ENCODE peak calls at places on chromosome 22, in nine cellular contexts. One of them, this sample, is unnamed.

GRCh38 chr22:44445731-44446130 is 52.3 kb downstream of the RTL6 start:
- DNase-seq in heart left ventricle: peak
- DNase-seq in fibroblast of pulmonary artery: no peak
- DNase-seq in CD4-positive, alpha-beta T cell: no peak
- DNase-seq in endothelial cell: no peak
- DNase-seq in keratinocyte: no peak
- DNase-seq in brain microvascular endothelial cell: no peak
- DNase-seq in mammary epithelial cell: no peak
- DNase-seq in AG04449: no peak
- DNase-seq in this sample: no peak

GRCh38 chr22:22711532-22711913 is 67.1 kb downstream of the GGTLC2 start:
- DNase-seq in heart left ventricle: no peak
- DNase-seq in fibroblast of pulmonary artery: no peak
- DNase-seq in CD4-positive, alpha-beta T cell: no peak
- DNase-seq in endothelial cell: no peak
- DNase-seq in keratinocyte: no peak
- DNase-seq in brain microvascular endothelial cell: no peak
- DNase-seq in mammary epithelial cell: no peak
- DNase-seq in AG04449: no peak
- DNase-seq in this sample: no peak

GRCh38 chr22:48554893-48555552 is 1272.7 kb downstream of the BRD1 start:
- DNase-seq in heart left ventricle: peak
- DNase-seq in fibroblast of pulmonary artery: no peak
- DNase-seq in CD4-positive, alpha-beta T cell: no peak
- DNase-seq in endothelial cell: peak
- DNase-seq in keratinocyte: no peak
- DNase-seq in brain microvascular endothelial cell: no peak
- DNase-seq in mammary epithelial cell: no peak
- DNase-seq in AG04449: no peak
- DNase-seq in this sample: no peak

GRCh38 chr22:23058063-23058462 is 12.3 kb upstream of the GNAZ start:
- DNase-seq in heart left ventricle: no peak
- DNase-seq in fibroblast of pulmonary artery: no peak
- DNase-seq in CD4-positive, alpha-beta T cell: no peak
- DNase-seq in endothelial cell: no peak
- DNase-seq in keratinocyte: no peak
- DNase-seq in brain microvascular endothelial cell: no peak
- DNase-seq in mammary epithelial cell: no peak
- DNase-seq in AG04449: no peak
- DNase-seq in this sample: peak

GRCh38 chr22:19571995-19572394 is 47.8 kb upstream of the CLDN5 start:
- DNase-seq in heart left ventricle: no peak
- DNase-seq in fibroblast of pulmonary artery: peak
- DNase-seq in CD4-positive, alpha-beta T cell: no peak
- DNase-seq in endothelial cell: no peak
- DNase-seq in keratinocyte: no peak
- DNase-seq in brain microvascular endothelial cell: no peak
- DNase-seq in mammary epithelial cell: peak
- DNase-seq in AG04449: no peak
- DNase-seq in this sample: no peak

GRCh38 chr22:19056951-19057401 is 65.2 kb downstream of the DGCR2 start:
- DNase-seq in heart left ventricle: peak
- DNase-seq in fibroblast of pulmonary artery: no peak
- DNase-seq in CD4-positive, alpha-beta T cell: no peak
- DNase-seq in endothelial cell: no peak
- DNase-seq in keratinocyte: no peak
- DNase-seq in brain microvascular endothelial cell: no peak
- DNase-seq in mammary epithelial cell: no peak
- DNase-seq in AG04449: no peak
- DNase-seq in this sample: no peak

GRCh38 chr22:29727248-29727551 is 7.4 kb downstream of the CABP7 start:
- DNase-seq in heart left ventricle: no peak
- DNase-seq in fibroblast of pulmonary artery: peak
- DNase-seq in CD4-positive, alpha-beta T cell: no peak
- DNase-seq in endothelial cell: peak
- DNase-seq in keratinocyte: no peak
- DNase-seq in brain microvascular endothelial cell: no peak
- DNase-seq in mammary epithelial cell: no peak
- DNase-seq in AG04449: no peak
- DNase-seq in this sample: no peak

GRCh38 chr22:44755000-44755399 is 2.6 kb downstream of the ARHGAP8 start:
- DNase-seq in heart left ventricle: no peak
- DNase-seq in fibroblast of pulmonary artery: no peak
- DNase-seq in CD4-positive, alpha-beta T cell: no peak
- DNase-seq in endothelial cell: no peak
- DNase-seq in keratinocyte: no peak
- DNase-seq in brain microvascular endothelial cell: no peak
- DNase-seq in mammary epithelial cell: no peak
- DNase-seq in AG04449: no peak
- DNase-seq in this sample: no peak

GRCh38 chr22:44486538-44486937 is 11.5 kb downstream of the RTL6 start:
- DNase-seq in heart left ventricle: no peak
- DNase-seq in fibroblast of pulmonary artery: no peak
- DNase-seq in CD4-positive, alpha-beta T cell: no peak
- DNase-seq in endothelial cell: no peak
- DNase-seq in keratinocyte: no peak
- DNase-seq in brain microvascular endothelial cell: peak
- DNase-seq in mammary epithelial cell: no peak
- DNase-seq in AG04449: no peak
- DNase-seq in this sample: no peak

GRCh38 chr22:19522190-19522880 is 1.9 kb downstream of the CLDN5 start:
- DNase-seq in heart left ventricle: peak
- DNase-seq in fibroblast of pulmonary artery: no peak
- DNase-seq in CD4-positive, alpha-beta T cell: no peak
- DNase-seq in endothelial cell: no peak
- DNase-seq in keratinocyte: no peak
- DNase-seq in brain microvascular endothelial cell: no peak
- DNase-seq in mammary epithelial cell: no peak
- DNase-seq in AG04449: no peak
- DNase-seq in this sample: peak

GRCh38 chr22:26800858-26801257 is 143.5 kb downstream of the MIAT start:
- DNase-seq in heart left ventricle: no peak
- DNase-seq in fibroblast of pulmonary artery: no peak
- DNase-seq in CD4-positive, alpha-beta T cell: no peak
- DNase-seq in endothelial cell: no peak
- DNase-seq in keratinocyte: no peak
- DNase-seq in brain microvascular endothelial cell: peak
- DNase-seq in mammary epithelial cell: no peak
- DNase-seq in AG04449: no peak
- DNase-seq in this sample: no peak

GRCh38 chr22:49353185-49353584 is 474.5 kb downstream of the BRD1 start:
- DNase-seq in heart left ventricle: no peak
- DNase-seq in fibroblast of pulmonary artery: no peak
- DNase-seq in CD4-positive, alpha-beta T cell: no peak
- DNase-seq in endothelial cell: no peak
- DNase-seq in keratinocyte: no peak
- DNase-seq in brain microvascular endothelial cell: no peak
- DNase-seq in mammary epithelial cell: no peak
- DNase-seq in AG04449: no peak
- DNase-seq in this sample: peak

GRCh38 chr22:44090571-44090905 is 66.4 kb downstream of the PARVB start:
- DNase-seq in heart left ventricle: peak
- DNase-seq in fibroblast of pulmonary artery: no peak
- DNase-seq in CD4-positive, alpha-beta T cell: no peak
- DNase-seq in endothelial cell: no peak
- DNase-seq in keratinocyte: no peak
- DNase-seq in brain microvascular endothelial cell: no peak
- DNase-seq in mammary epithelial cell: no peak
- DNase-seq in AG04449: no peak
- DNase-seq in this sample: peak

GRCh38 chr22:26674211-26675190 is 17.1 kb downstream of the MIAT start:
- DNase-seq in heart left ventricle: no peak
- DNase-seq in fibroblast of pulmonary artery: no peak
- DNase-seq in CD4-positive, alpha-beta T cell: peak
- DNase-seq in endothelial cell: no peak
- DNase-seq in keratinocyte: no peak
- DNase-seq in brain microvascular endothelial cell: no peak
- DNase-seq in mammary epithelial cell: peak
- DNase-seq in AG04449: no peak
- DNase-seq in this sample: no peak

GRCh38 chr22:36367066-36367465 is 20.7 kb downstream of the MYH9 start:
- DNase-seq in heart left ventricle: no peak
- DNase-seq in fibroblast of pulmonary artery: no peak
- DNase-seq in CD4-positive, alpha-beta T cell: no peak
- DNase-seq in endothelial cell: no peak
- DNase-seq in keratinocyte: no peak
- DNase-seq in brain microvascular endothelial cell: no peak
- DNase-seq in mammary epithelial cell: no peak
- DNase-seq in AG04449: no peak
- DNase-seq in this sample: no peak

GRCh38 chr22:37659066-37659896 is 758 bp downstream of the PDXP start:
- DNase-seq in heart left ventricle: no peak
- DNase-seq in fibroblast of pulmonary artery: no peak
- DNase-seq in CD4-positive, alpha-beta T cell: no peak
- DNase-seq in endothelial cell: no peak
- DNase-seq in keratinocyte: no peak
- DNase-seq in brain microvascular endothelial cell: no peak
- DNase-seq in mammary epithelial cell: no peak
- DNase-seq in AG04449: no peak
- DNase-seq in this sample: no peak

GRCh38 chr22:37660709-37661045 is 2.2 kb downstream of the PDXP start:
- DNase-seq in heart left ventricle: no peak
- DNase-seq in fibroblast of pulmonary artery: no peak
- DNase-seq in CD4-positive, alpha-beta T cell: no peak
- DNase-seq in endothelial cell: no peak
- DNase-seq in keratinocyte: no peak
- DNase-seq in brain microvascular endothelial cell: no peak
- DNase-seq in mammary epithelial cell: no peak
- DNase-seq in AG04449: no peak
- DNase-seq in this sample: no peak

GRCh38 chr22:37659897-37660708 is 1.6 kb downstream of the PDXP start:
- DNase-seq in heart left ventricle: no peak
- DNase-seq in fibroblast of pulmonary artery: no peak
- DNase-seq in CD4-positive, alpha-beta T cell: no peak
- DNase-seq in endothelial cell: no peak
- DNase-seq in keratinocyte: no peak
- DNase-seq in brain microvascular endothelial cell: no peak
- DNase-seq in mammary epithelial cell: no peak
- DNase-seq in AG04449: no peak
- DNase-seq in this sample: no peak

GRCh38 chr22:37662039-37662438 is 3.5 kb downstream of the PDXP start:
- DNase-seq in heart left ventricle: no peak
- DNase-seq in fibroblast of pulmonary artery: no peak
- DNase-seq in CD4-positive, alpha-beta T cell: no peak
- DNase-seq in endothelial cell: no peak
- DNase-seq in keratinocyte: no peak
- DNase-seq in brain microvascular endothelial cell: no peak
- DNase-seq in mammary epithelial cell: no peak
- DNase-seq in AG04449: no peak
- DNase-seq in this sample: no peak

GRCh38 chr22:37661160-37661924 is 2.8 kb downstream of the PDXP start:
- DNase-seq in heart left ventricle: no peak
- DNase-seq in fibroblast of pulmonary artery: peak
- DNase-seq in CD4-positive, alpha-beta T cell: no peak
- DNase-seq in endothelial cell: no peak
- DNase-seq in keratinocyte: no peak
- DNase-seq in brain microvascular endothelial cell: peak
- DNase-seq in mammary epithelial cell: peak
- DNase-seq in AG04449: no peak
- DNase-seq in this sample: no peak
- TF ChIP-seq CTCF in heart left ventricle: peak
- TF ChIP-seq CTCF in fibroblast of pulmonary artery: peak
- TF ChIP-seq CTCF in CD4-positive, alpha-beta T cell: no peak
- TF ChIP-seq CTCF in endothelial cell: no peak
- TF ChIP-seq CTCF in keratinocyte: peak
- TF ChIP-seq CTCF in brain microvascular endothelial cell: peak
- TF ChIP-seq CTCF in mammary epithelial cell: peak
- TF ChIP-seq CTCF in AG04449: peak
- TF ChIP-seq CTCF in this sample: peak

DNA sequence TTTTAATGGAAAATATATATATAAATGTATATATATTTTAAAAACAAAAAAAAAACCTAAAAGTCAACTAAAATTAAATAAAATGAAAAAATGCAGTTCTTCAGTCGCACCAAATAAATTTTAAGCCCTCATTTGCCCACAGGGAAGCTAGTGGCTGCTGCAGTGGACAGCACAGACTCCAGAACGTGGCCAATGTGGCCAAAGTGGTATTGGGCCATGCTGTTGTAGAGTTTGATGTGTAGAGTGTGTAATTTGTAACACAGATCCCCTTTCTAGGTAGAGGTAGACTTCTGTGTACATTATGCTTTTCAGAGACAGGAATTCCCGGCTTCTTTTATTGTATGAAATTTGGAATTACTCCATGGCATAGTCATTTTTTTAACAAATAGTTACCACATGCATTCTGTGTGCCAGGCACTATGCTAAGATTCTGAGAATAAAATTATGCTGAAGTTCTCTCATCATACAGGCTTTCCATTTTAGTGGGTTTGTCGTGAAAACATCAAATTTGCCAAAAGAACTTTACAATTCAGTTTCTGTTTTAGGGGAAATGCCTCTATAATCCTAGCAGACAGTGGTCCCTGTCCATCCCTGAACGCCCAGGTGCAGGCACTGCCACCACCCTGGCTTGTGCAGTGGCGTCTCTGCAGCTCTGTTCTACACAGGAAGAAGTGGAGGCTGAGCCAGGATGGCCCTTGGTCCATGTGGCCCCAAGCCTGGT is 68.5 kb downstream of the MED15 start:
- DNase-seq in heart left ventricle: no peak
- DNase-seq in fibroblast of pulmonary artery: no peak
- DNase-seq in CD4-positive, alpha-beta T cell: no peak
- DNase-seq in endothelial cell: no peak
- DNase-seq in keratinocyte: no peak
- DNase-seq in brain microvascular endothelial cell: no peak
- DNase-seq in mammary epithelial cell: no peak
- DNase-seq in AG04449: no peak
- DNase-seq in this sample: no peak
- TF ChIP-seq CTCF in heart left ventricle: no peak
- TF ChIP-seq CTCF in fibroblast of pulmonary artery: no peak
- TF ChIP-seq CTCF in CD4-positive, alpha-beta T cell: no peak
- TF ChIP-seq CTCF in endothelial cell: no peak
- TF ChIP-seq CTCF in keratinocyte: no peak
- TF ChIP-seq CTCF in brain microvascular endothelial cell: no peak
- TF ChIP-seq CTCF in mammary epithelial cell: no peak
- TF ChIP-seq CTCF in AG04449: no peak
- TF ChIP-seq CTCF in this sample: no peak

GRCh38 chr22:42966389-42966998 is 48.5 kb downstream of the PACSIN2 start:
- DNase-seq in heart left ventricle: no peak
- DNase-seq in fibroblast of pulmonary artery: no peak
- DNase-seq in CD4-positive, alpha-beta T cell: no peak
- DNase-seq in endothelial cell: no peak
- DNase-seq in keratinocyte: no peak
- DNase-seq in brain microvascular endothelial cell: no peak
- DNase-seq in mammary epithelial cell: no peak
- DNase-seq in AG04449: no peak
- DNase-seq in this sample: no peak
- TF ChIP-seq CTCF in heart left ventricle: no peak
- TF ChIP-seq CTCF in fibroblast of pulmonary artery: no peak
- TF ChIP-seq CTCF in CD4-positive, alpha-beta T cell: no peak
- TF ChIP-seq CTCF in endothelial cell: no peak
- TF ChIP-seq CTCF in keratinocyte: no peak
- TF ChIP-seq CTCF in brain microvascular endothelial cell: no peak
- TF ChIP-seq CTCF in mammary epithelial cell: no peak
- TF ChIP-seq CTCF in AG04449: no peak
- TF ChIP-seq CTCF in this sample: no peak

DNA sequence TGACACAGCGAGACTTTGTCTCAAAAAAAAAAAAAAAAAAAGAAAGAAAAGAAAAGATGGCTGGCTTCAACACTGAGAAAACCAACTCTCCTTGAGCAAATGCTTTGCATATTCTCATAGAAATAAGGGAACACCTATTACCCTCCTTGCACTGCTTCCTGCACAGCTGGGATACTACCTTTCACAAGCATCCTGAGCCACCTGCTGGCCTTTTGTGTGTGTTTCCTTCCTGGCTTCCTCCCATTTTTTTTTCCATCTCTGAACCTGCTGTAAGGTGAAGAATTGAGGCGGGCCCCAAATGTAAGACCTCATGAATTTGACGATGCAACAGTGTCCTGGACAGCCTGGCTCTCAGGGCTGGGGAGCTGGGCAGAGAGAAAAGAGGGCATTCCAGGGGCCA is 1.9 kb upstream of the RFPL3 start:
- DNase-seq in heart left ventricle: no peak
- DNase-seq in fibroblast of pulmonary artery: no peak
- DNase-seq in CD4-positive, alpha-beta T cell: no peak
- DNase-seq in endothelial cell: no peak
- DNase-seq in keratinocyte: no peak
- DNase-seq in brain microvascular endothelial cell: no peak
- DNase-seq in mammary epithelial cell: peak
- DNase-seq in AG04449: no peak
- DNase-seq in this sample: no peak
- TF ChIP-seq CTCF in heart left ventricle: no peak
- TF ChIP-seq CTCF in fibroblast of pulmonary artery: no peak
- TF ChIP-seq CTCF in CD4-positive, alpha-beta T cell: no peak
- TF ChIP-seq CTCF in endothelial cell: no peak
- TF ChIP-seq CTCF in keratinocyte: peak
- TF ChIP-seq CTCF in brain microvascular endothelial cell: peak
- TF ChIP-seq CTCF in mammary epithelial cell: peak
- TF ChIP-seq CTCF in AG04449: no peak
- TF ChIP-seq CTCF in this sample: peak

This sample was measured in chondrocyte.